ENCODE peak calls at places on chromosome 18, in seven cellular contexts. One of them, this sample, is unnamed. For H3K4me1, the result is how much of the 10 kb centered on the place peaks cover.

GRCh38 chr18:53508529-53508928 is 715.9 kb downstream of the MBD2 start:
- DNase-seq in tibial nerve: no peak
- DNase-seq in right cardiac atrium: no peak
- DNase-seq in adrenal gland: no peak
- DNase-seq in body of pancreas: no peak
- DNase-seq in pancreas: no peak
- DNase-seq in mesendoderm: no peak
- DNase-seq in this sample: no peak

GRCh38 chr18:42183746-42184145 is 228.7 kb downstream of the PIK3C3 start:
- DNase-seq in tibial nerve: no peak
- DNase-seq in right cardiac atrium: no peak
- DNase-seq in adrenal gland: peak
- DNase-seq in body of pancreas: no peak
- DNase-seq in pancreas: no peak
- DNase-seq in mesendoderm: peak
- DNase-seq in this sample: no peak

GRCh38 chr18:32773187-32773712 is 427 bp upstream of the KLHL14 start:
- DNase-seq in tibial nerve: no peak
- DNase-seq in right cardiac atrium: no peak
- DNase-seq in adrenal gland: no peak
- DNase-seq in body of pancreas: no peak
- DNase-seq in pancreas: no peak
- DNase-seq in mesendoderm: no peak
- DNase-seq in this sample: no peak

GRCh38 chr18:3012306-3012919 is 531 bp downstream of the LPIN2 start:
- DNase-seq in tibial nerve: peak
- DNase-seq in right cardiac atrium: no peak
- DNase-seq in adrenal gland: peak
- DNase-seq in body of pancreas: peak
- DNase-seq in pancreas: peak
- DNase-seq in mesendoderm: peak
- DNase-seq in this sample: peak

GRCh38 chr18:23201741-23202140 is 66.5 kb downstream of the CABLES1 start:
- DNase-seq in tibial nerve: no peak
- DNase-seq in right cardiac atrium: no peak
- DNase-seq in adrenal gland: no peak
- DNase-seq in body of pancreas: no peak
- DNase-seq in pancreas: no peak
- DNase-seq in mesendoderm: no peak
- DNase-seq in this sample: no peak

GRCh38 chr18:68462766-68463165 is 252.1 kb downstream of the TMX3 start:
- DNase-seq in tibial nerve: no peak
- DNase-seq in right cardiac atrium: no peak
- DNase-seq in adrenal gland: no peak
- DNase-seq in body of pancreas: no peak
- DNase-seq in pancreas: no peak
- DNase-seq in mesendoderm: no peak
- DNase-seq in this sample: no peak

GRCh38 chr18:60500960-60501359 is 128.4 kb upstream of the MC4R start:
- DNase-seq in tibial nerve: no peak
- DNase-seq in right cardiac atrium: no peak
- DNase-seq in adrenal gland: no peak
- DNase-seq in body of pancreas: no peak
- DNase-seq in pancreas: no peak
- DNase-seq in mesendoderm: no peak
- DNase-seq in this sample: no peak

GRCh38 chr18:13629841-13630747 is 96.3 kb downstream of the FAM210A start:
- DNase-seq in tibial nerve: peak
- DNase-seq in right cardiac atrium: peak
- DNase-seq in adrenal gland: peak
- DNase-seq in body of pancreas: peak
- DNase-seq in pancreas: no peak
- DNase-seq in mesendoderm: peak
- DNase-seq in this sample: no peak

GRCh38 chr18:62616331-62616805 is 93.5 kb downstream of the ZCCHC2 start:
- DNase-seq in tibial nerve: no peak
- DNase-seq in right cardiac atrium: no peak
- DNase-seq in adrenal gland: no peak
- DNase-seq in body of pancreas: no peak
- DNase-seq in pancreas: no peak
- DNase-seq in mesendoderm: no peak
- DNase-seq in this sample: no peak

GRCh38 chr18:49893036-49893435 is 79.7 kb upstream of the ACAA2 start:
- DNase-seq in tibial nerve: no peak
- DNase-seq in right cardiac atrium: no peak
- DNase-seq in adrenal gland: no peak
- DNase-seq in body of pancreas: no peak
- DNase-seq in pancreas: no peak
- DNase-seq in mesendoderm: peak
- DNase-seq in this sample: no peak

GRCh38 chr18:75208836-75209128 is 157 bp downstream of the PTGR3 start:
- DNase-seq in tibial nerve: no peak
- DNase-seq in right cardiac atrium: no peak
- DNase-seq in adrenal gland: no peak
- DNase-seq in body of pancreas: no peak
- DNase-seq in pancreas: peak
- DNase-seq in mesendoderm: no peak
- DNase-seq in this sample: no peak

GRCh38 chr18:75209952-75210261 is 690 bp upstream of the TSHZ1 start:
- DNase-seq in tibial nerve: no peak
- DNase-seq in right cardiac atrium: no peak
- DNase-seq in adrenal gland: no peak
- DNase-seq in body of pancreas: no peak
- DNase-seq in pancreas: no peak
- DNase-seq in mesendoderm: peak
- DNase-seq in this sample: no peak

GRCh38 chr18:75210274-75211001 is at the start of gene TSHZ1:
- DNase-seq in tibial nerve: peak
- DNase-seq in right cardiac atrium: no peak
- DNase-seq in adrenal gland: peak
- DNase-seq in body of pancreas: peak
- DNase-seq in pancreas: no peak
- DNase-seq in mesendoderm: peak
- DNase-seq in this sample: peak

GRCh38 chr18:75208055-75208835 is 694 bp downstream of the PTGR3 start:
- DNase-seq in tibial nerve: peak
- DNase-seq in right cardiac atrium: peak
- DNase-seq in adrenal gland: peak
- DNase-seq in body of pancreas: peak
- DNase-seq in pancreas: peak
- DNase-seq in mesendoderm: peak
- DNase-seq in this sample: peak

GRCh38 chr18:75209129-75209951 is at the start of gene PTGR3:
- DNase-seq in tibial nerve: peak
- DNase-seq in right cardiac atrium: peak
- DNase-seq in adrenal gland: peak
- DNase-seq in body of pancreas: peak
- DNase-seq in pancreas: peak
- DNase-seq in mesendoderm: peak
- DNase-seq in this sample: peak
- H3K4me1 ChIP-seq in tibial nerve: half or more
- H3K4me1 ChIP-seq in right cardiac atrium: under half
- H3K4me1 ChIP-seq in adrenal gland: under half
- H3K4me1 ChIP-seq in body of pancreas: half or more
- H3K4me1 ChIP-seq in pancreas: under half
- H3K4me1 ChIP-seq in mesendoderm: under half
- H3K4me1 ChIP-seq in this sample: under half

GRCh38 chr18:76446746-76447267 is 48.2 kb downstream of the ZNF516 start:
- DNase-seq in tibial nerve: no peak
- DNase-seq in right cardiac atrium: no peak
- DNase-seq in adrenal gland: no peak
- DNase-seq in body of pancreas: no peak
- DNase-seq in pancreas: no peak
- DNase-seq in mesendoderm: no peak
- DNase-seq in this sample: no peak

GRCh38 chr18:76446321-76446720 is 48.7 kb downstream of the ZNF516 start:
- DNase-seq in tibial nerve: no peak
- DNase-seq in right cardiac atrium: no peak
- DNase-seq in adrenal gland: no peak
- DNase-seq in body of pancreas: no peak
- DNase-seq in pancreas: peak
- DNase-seq in mesendoderm: no peak
- DNase-seq in this sample: no peak

GRCh38 chr18:76445741-76446232 is 49.3 kb downstream of the ZNF516 start:
- DNase-seq in tibial nerve: no peak
- DNase-seq in right cardiac atrium: no peak
- DNase-seq in adrenal gland: peak
- DNase-seq in body of pancreas: no peak
- DNase-seq in pancreas: peak
- DNase-seq in mesendoderm: no peak
- DNase-seq in this sample: no peak

GRCh38 chr18:76448262-76449109 is 46.6 kb downstream of the ZNF516 start:
- DNase-seq in tibial nerve: no peak
- DNase-seq in right cardiac atrium: no peak
- DNase-seq in adrenal gland: no peak
- DNase-seq in body of pancreas: no peak
- DNase-seq in pancreas: no peak
- DNase-seq in mesendoderm: no peak
- DNase-seq in this sample: no peak

GRCh38 chr18:76447268-76447890 is 47.7 kb downstream of the ZNF516 start:
- DNase-seq in tibial nerve: peak
- DNase-seq in right cardiac atrium: no peak
- DNase-seq in adrenal gland: peak
- DNase-seq in body of pancreas: no peak
- DNase-seq in pancreas: no peak
- DNase-seq in mesendoderm: no peak
- DNase-seq in this sample: no peak
- H3K4me1 ChIP-seq in tibial nerve: half or more
- H3K4me1 ChIP-seq in right cardiac atrium: under half
- H3K4me1 ChIP-seq in adrenal gland: under half
- H3K4me1 ChIP-seq in body of pancreas: under half
- H3K4me1 ChIP-seq in pancreas: under half
- H3K4me1 ChIP-seq in mesendoderm: under half
- H3K4me1 ChIP-seq in this sample: under half

DNA sequence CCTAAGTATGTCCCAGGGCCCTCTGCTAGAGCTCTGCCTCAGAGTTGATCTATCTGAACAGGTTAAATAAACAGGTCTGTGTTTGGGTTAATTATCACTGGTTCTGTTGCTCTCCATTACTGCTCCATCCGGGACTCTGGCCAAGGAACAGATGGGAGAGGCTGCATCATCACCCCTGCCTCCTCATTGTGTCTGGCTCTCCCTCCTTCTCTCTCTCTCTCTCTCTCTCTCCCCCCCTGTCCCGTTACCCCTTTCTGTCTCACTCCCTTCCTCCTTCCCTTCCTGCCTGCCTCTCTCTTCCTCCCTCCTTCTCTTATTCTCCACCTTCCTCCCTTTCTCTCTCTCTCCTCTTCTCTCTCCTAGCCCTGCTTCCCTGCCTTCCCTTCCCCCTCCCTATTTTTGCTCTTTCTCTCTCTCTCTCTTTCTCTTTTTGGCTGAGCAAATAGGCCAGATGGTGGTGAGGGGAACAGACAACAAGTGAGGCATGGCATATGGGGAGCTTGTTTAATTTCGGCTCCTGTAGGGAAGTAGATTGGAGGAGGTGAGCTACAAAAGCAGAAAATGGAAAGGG is 62.1 kb downstream of the SETBP1 start:
- DNase-seq in tibial nerve: peak
- DNase-seq in right cardiac atrium: peak
- DNase-seq in adrenal gland: peak
- DNase-seq in body of pancreas: peak
- DNase-seq in pancreas: no peak
- DNase-seq in mesendoderm: peak
- DNase-seq in this sample: no peak
- H3K4me1 ChIP-seq in tibial nerve: under half
- H3K4me1 ChIP-seq in right cardiac atrium: under half
- H3K4me1 ChIP-seq in adrenal gland: under half
- H3K4me1 ChIP-seq in body of pancreas: half or more
- H3K4me1 ChIP-seq in pancreas: under half
- H3K4me1 ChIP-seq in mesendoderm: under half
- H3K4me1 ChIP-seq in this sample: under half

DNA sequence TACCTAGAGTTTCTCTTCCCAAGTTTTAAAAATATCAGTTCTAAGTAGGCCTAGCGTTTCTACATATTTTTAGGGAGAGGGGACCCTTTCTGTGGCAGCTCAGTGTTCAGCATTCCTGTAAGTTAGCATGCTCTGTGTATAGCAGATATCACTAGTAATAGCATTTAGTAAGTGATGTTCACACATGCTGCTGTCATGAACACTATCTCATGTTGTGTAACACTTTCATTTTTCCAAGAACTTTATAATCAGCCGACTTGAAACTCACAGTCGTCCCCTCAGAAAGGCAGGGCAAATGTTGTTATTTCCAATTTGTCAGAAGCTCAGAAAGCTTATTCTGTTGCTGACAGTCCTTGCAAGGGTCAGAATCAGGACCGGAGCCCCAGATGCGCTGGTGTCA is 267.7 kb downstream of the ALPK2 start:
- DNase-seq in tibial nerve: no peak
- DNase-seq in right cardiac atrium: no peak
- DNase-seq in adrenal gland: no peak
- DNase-seq in body of pancreas: no peak
- DNase-seq in pancreas: no peak
- DNase-seq in mesendoderm: no peak
- DNase-seq in this sample: no peak
- H3K4me1 ChIP-seq in tibial nerve: under half
- H3K4me1 ChIP-seq in right cardiac atrium: under half
- H3K4me1 ChIP-seq in adrenal gland: under half
- H3K4me1 ChIP-seq in body of pancreas: under half
- H3K4me1 ChIP-seq in pancreas: under half
- H3K4me1 ChIP-seq in mesendoderm: under half
- H3K4me1 ChIP-seq in this sample: under half